ENCODE peak calls at places on chromosomes 5 and 9, in nine cellular contexts. B is transverse colon, X is prostate gland, H is stomach, F is GM12878, Z is K562, S is breast epithelium, M is spleen, Y is IMR-90. U is an unnamed sample.

GRCh38 chr9:93582115-93582514 is 5.7 kb downstream of the PHF2 start:
- DNase-seq in M (no peak), S (peak), H (peak), B (peak), X (no peak), F (no peak), Z (no peak), Y (no peak), U (no peak)

GRCh38 chr5:74641778-74642542 is 1.4 kb upstream of the ENC1 start:
- DNase-seq in F (no peak), Y (peak), H (peak), S (no peak), X (peak), M (peak), B (peak), Z (no peak), U (peak)

GRCh38 chr5:132466453-132467291 is 23.9 kb downstream of the IRF1 start:
- DNase-seq in X (no peak), Y (peak), S (no peak), B (peak), Z (no peak), H (peak), F (peak), M (peak), U (no peak)

GRCh38 chr9:70263421-70263820 is 4.6 kb downstream of the SMC5 start:
- DNase-seq in S (no peak), X (no peak), Y (peak), H (no peak), M (no peak), F (no peak), Z (no peak), B (no peak), U (no peak)

GRCh38 chr5:133041910-133042309 is 9.9 kb upstream of the HSPA4 start:
- DNase-seq in S (no peak), Y (peak), F (no peak), H (no peak), Z (no peak), B (no peak), X (no peak), M (no peak), U (no peak)

GRCh38 chr5:78795757-78796156 is 147.2 kb upstream of the LHFPL2 start:
- DNase-seq in S (no peak), H (no peak), Y (no peak), X (no peak), M (no peak), Z (no peak), F (no peak), B (no peak), U (no peak)

GRCh38 chr5:78699565-78700143 is 51.1 kb upstream of the LHFPL2 start:
- DNase-seq in Z (no peak), S (peak), B (peak), H (peak), F (no peak), X (no peak), M (no peak), Y (peak), U (peak)

GRCh38 chr9:109101810-109102209 is 17.9 kb downstream of the TMEM245 start:
- DNase-seq in X (peak), M (no peak), Z (no peak), S (no peak), H (no peak), F (peak), Y (peak), B (no peak), U (peak)

GRCh38 chr5:39169081-39169480 is 50.3 kb downstream of the FYB1 start:
- DNase-seq in Z (no peak), B (no peak), M (no peak), X (no peak), F (no peak), H (no peak), S (no peak), Y (peak), U (no peak)

GRCh38 chr5:54643679-54644078 is 126.1 kb downstream of the SNX18 start:
- DNase-seq in M (no peak), H (no peak), Y (peak), B (no peak), S (no peak), F (no peak), X (no peak), Z (no peak), U (no peak)

GRCh38 chr9:134240371-134240770 is 76.0 kb upstream of the RNU6ATAC start:
- DNase-seq in F (no peak), Y (no peak), B (no peak), H (no peak), S (no peak), M (no peak), X (no peak), Z (no peak), U (no peak)

GRCh38 chr5:95996904-95997751 is 35.5 kb upstream of the ELL2 start:
- DNase-seq in Y (no peak), Z (no peak), F (no peak), H (no peak), X (no peak), M (no peak), S (no peak), B (no peak), U (no peak)

GRCh38 chr5:173313311-173313710 is 14.9 kb downstream of the STC2 start:
- DNase-seq in S (no peak), H (no peak), F (no peak), Y (peak), Z (no peak), X (no peak), M (no peak), B (no peak), U (no peak)

GRCh38 chr5:173312821-173313220 is 15.4 kb downstream of the STC2 start:
- DNase-seq in H (no peak), S (no peak), Z (no peak), B (no peak), X (no peak), F (no peak), M (no peak), Y (no peak), U (no peak)

GRCh38 chr5:173315495-173316352 is 12.5 kb downstream of the STC2 start:
- DNase-seq in F (no peak), B (no peak), Y (peak), S (peak), H (no peak), X (peak), M (peak), Z (no peak), U (peak)

GRCh38 chr5:173316463-173317020 is 11.7 kb downstream of the STC2 start:
- DNase-seq in B (no peak), Z (no peak), Y (no peak), H (no peak), X (no peak), S (no peak), F (no peak), M (no peak), U (no peak)

DNA sequence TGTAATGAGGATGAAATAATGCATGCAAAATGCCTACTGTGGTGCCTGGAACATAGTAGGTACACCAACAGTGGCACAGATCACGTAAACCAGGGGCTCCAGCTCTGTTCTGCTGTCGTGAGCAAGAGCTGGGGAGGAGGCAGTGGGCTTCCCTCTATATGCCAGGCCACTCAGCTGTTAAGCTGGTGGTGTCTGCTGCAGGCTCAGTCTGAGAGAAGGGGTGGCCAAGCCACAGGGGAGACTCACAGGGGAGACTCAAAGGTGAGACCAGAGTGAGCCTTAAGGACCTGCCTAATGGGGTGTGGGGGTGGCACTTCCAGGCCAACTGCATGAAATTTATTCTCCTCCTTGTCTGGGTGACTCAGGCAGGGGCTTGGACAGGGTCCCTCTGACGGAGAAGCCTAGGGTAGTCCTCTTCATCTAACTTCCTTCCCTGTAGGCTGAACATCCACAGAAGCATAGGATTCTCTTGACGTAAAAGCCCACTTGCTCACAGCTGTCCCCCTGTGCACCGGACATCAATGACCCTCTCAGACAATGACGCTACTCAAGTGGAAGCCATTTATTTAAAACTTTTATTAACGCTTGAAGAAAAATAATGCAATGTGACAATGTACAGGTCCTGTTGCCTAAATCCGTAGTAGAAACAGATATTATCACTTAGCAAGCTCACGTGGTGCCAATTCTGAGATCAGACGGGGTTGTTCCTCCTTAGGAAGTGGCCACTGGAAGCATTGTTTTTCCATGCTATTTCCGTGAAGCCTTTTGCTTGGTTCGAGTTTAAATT is 13.9 kb downstream of the STC2 start:
- DNase-seq in Z (no peak), X (no peak), F (no peak), B (no peak), H (no peak), Y (peak), S (no peak), M (peak), U (peak)
- TF ChIP-seq POLR2A in Z (no peak), X (no peak), F (no peak), B (no peak), H (no peak), Y (no peak), S (no peak), M (no peak), U (no peak)

DNA sequence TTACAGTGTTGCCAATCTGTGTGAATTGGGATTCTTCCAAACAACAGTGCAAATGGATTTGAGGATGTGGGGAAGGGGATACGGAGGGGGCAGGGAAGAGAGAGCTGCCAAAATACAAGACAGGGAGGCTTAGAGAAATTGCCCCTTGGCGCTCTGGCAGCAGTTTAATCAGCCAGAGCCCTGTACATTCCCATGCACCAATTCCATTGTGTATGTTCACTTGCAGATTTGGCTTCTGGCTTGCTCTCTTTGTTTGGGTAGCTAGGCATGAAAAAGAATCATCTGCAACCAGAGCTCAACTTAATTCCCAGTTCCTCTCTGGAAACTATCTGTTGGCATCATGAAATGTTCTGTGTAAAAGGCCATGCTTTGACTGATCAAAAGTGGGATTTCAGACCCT is 53.9 kb upstream of the RAD23B start:
- DNase-seq in Y (peak), M (no peak), F (no peak), S (no peak), H (no peak), X (no peak), Z (no peak), B (no peak), U (no peak)
- H3K4me3 ChIP-seq in Y (no peak), M (no peak), F (no peak), S (no peak), H (no peak), X (no peak), Z (no peak), B (no peak), U (no peak)

DNA sequence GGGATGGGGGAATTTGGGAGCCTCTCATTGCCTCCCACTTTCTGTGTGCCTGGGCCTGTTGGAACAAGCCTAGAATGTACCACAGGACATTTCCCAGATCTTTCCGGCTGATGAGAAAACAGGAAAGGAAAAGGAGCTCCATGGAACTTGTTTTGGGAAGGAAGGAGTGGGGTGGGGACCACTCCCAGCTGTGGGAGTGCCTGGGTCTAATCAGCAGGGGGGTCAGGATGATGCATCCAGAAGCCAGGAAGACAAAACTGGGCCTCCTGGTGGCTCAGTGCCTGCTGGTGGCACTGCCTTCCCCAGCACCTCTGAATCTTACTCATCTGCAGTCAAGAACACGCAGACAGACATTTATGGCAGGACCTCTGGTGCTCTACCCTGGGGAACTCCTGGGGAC is 2.8 kb downstream of the SMIM33 start:
- DNase-seq in H (no peak), Y (no peak), Z (peak), F (no peak), S (no peak), B (no peak), M (no peak), X (no peak), U (no peak)
- TF ChIP-seq CTCF in H (no peak), Y (no peak), Z (no peak), F (peak), S (no peak), B (no peak), M (no peak), X (no peak), U (no peak)

GRCh38 chr9:13209498-13209897 is 70.0 kb downstream of the MPDZ start:
- DNase-seq in S (no peak), Y (no peak), F (no peak), B (no peak), H (no peak), M (no peak), Z (no peak), X (no peak), U (no peak)
- TF ChIP-seq POLR2A in S (no peak), Y (no peak), F (no peak), B (no peak), H (no peak), M (no peak), Z (no peak), X (no peak), U (no peak)

GRCh38 chr5:122430328-122430586 is 118.2 kb downstream of the SNCAIP start:
- DNase-seq in Z (no peak), F (no peak), H (no peak), Y (no peak), B (no peak), M (no peak), S (no peak), X (no peak), U (no peak)
- H3K4me3 ChIP-seq in Z (no peak), F (no peak), H (no peak), Y (no peak), B (no peak), M (no peak), S (no peak), X (no peak), U (no peak)

DNA sequence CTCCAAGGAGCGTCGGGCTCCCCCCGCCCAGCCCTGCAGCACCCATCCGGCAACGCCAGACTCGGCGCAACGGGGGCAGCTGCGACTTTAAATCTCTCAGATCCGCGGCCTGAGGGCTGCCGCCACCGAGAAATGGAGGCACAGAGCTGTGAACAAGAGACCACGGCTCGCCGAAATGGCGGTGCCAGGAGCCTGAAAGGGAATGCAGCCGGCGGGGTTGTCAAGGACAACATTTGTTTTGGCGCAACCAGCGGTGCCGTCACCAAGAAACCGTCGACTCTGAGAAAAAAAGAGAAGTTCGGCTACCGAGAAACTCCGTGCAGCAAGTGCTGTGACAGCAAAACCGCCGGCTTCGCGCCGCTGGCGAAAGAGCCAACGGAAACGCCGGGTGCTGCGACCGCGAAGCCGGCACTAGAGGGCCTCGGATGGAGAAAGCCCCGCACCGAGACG is 2.1 kb upstream of the ANXA2R start:
- DNase-seq in B (peak), Z (peak), Y (peak), S (no peak), X (peak), F (no peak), M (peak), H (peak), U (peak)
- TF ChIP-seq CTCF in B (peak), Z (peak), Y (no peak), S (no peak), X (no peak), F (peak), M (no peak), H (no peak), U (no peak)

GRCh38 chr9:2620876-2621677 is 510 bp upstream of the VLDLR start:
- DNase-seq in X (peak), Z (peak), B (peak), Y (peak), S (peak), F (no peak), M (peak), H (peak), U (peak)
- TF ChIP-seq POLR2A in X (no peak), Z (no peak), B (no peak), Y (peak), S (no peak), F (peak), M (no peak), H (peak), U (no peak)

GRCh38 chr9:98851730-98852462 is 44.4 kb downstream of the GALNT12 start:
- DNase-seq in S (no peak), Y (peak), Z (no peak), M (no peak), F (no peak), H (no peak), X (no peak), B (no peak), U (no peak)
- H3K4me3 ChIP-seq in S (no peak), Y (no peak), Z (no peak), M (no peak), F (no peak), H (no peak), X (no peak), B (no peak), U (no peak)

DNA sequence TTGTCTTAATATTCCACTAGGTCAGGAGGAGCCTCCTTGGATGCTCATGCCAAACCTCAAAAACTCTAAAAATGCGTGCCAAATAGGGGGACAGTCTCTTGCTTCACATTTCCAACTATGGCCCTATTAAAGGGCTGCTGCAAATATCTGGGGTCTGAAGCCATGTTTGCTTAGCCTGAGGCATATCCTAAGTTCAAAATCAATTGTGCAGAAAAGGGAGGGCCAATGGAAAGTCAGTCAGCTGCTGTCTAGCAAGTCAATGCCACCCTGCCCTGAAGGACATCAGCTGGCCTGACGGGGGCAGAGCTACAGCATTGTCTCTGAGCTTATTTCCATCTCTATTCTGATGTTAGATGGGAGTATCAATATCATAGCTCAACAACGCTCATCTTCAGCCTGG is 93.6 kb downstream of the SH3TC2 start:
- DNase-seq in S (peak), M (no peak), Y (no peak), B (no peak), Z (no peak), F (no peak), H (no peak), X (no peak), U (no peak)
- TF ChIP-seq CTCF in S (no peak), M (no peak), Y (no peak), B (no peak), Z (no peak), F (no peak), H (no peak), X (no peak), U (no peak)

U was measured in lower leg skin.